ENCODE peak calls at places on chromosomes 4 and X, in five cellular contexts. M is heart left ventricle; J is PC-3; K is GM12878; X is CD4-positive, alpha-beta T cell. Y is an unnamed sample.

GRCh38 chr4:95077864-95078263 is 320.1 kb downstream of the BMPR1B start:
- DNase-seq in J (peak), X (no peak), K (no peak), M (no peak), Y (no peak)

GRCh38 chrX:136816970-136817369 is 36.2 kb upstream of the ARHGEF6 start:
- DNase-seq in M (no peak), K (no peak), J (peak), X (no peak), Y (no peak)

GRCh38 chrX:13487731-13488505 is 81.5 kb upstream of the EGFL6 start:
- DNase-seq in X (peak), K (peak), J (peak), M (peak), Y (peak)

GRCh38 chr4:8278421-8279287 is 9.1 kb downstream of the HTRA3 start:
- DNase-seq in J (peak), K (no peak), M (peak), X (no peak), Y (no peak)

GRCh38 chr4:125572601-125573000 is 257.8 kb downstream of the FAT4 start:
- DNase-seq in J (no peak), X (no peak), K (no peak), M (no peak), Y (no peak)

GRCh38 chrX:51802917-51803688 is 59.9 kb downstream of the GSPT2 start:
- DNase-seq in M (peak), K (peak), J (peak), X (peak), Y (peak)

GRCh38 chrX:127404156-127404555 is 584.6 kb downstream of the PRR32 start:
- DNase-seq in M (no peak), X (no peak), J (no peak), K (no peak), Y (no peak)

GRCh38 chrX:153648358-153649177 is 1.6 kb downstream of the DUSP9 start:
- DNase-seq in K (no peak), X (no peak), J (no peak), M (peak), Y (no peak)

GRCh38 chrX:103467156-103467555 is 52.1 kb downstream of the RAB40A start:
- DNase-seq in J (no peak), K (no peak), M (no peak), X (no peak), Y (no peak)

GRCh38 chr4:136818811-136819210 is 713.5 kb downstream of the PCDH18 start:
- DNase-seq in J (no peak), X (no peak), M (no peak), K (no peak), Y (no peak)

GRCh38 chr4:6420972-6421371 is 51.4 kb downstream of the PPP2R2C start:
- DNase-seq in X (no peak), K (no peak), M (no peak), J (no peak), Y (no peak)

GRCh38 chrX:37423864-37424569 is 74.9 kb downstream of the PRRG1 start:
- DNase-seq in K (no peak), J (peak), X (no peak), M (no peak), Y (no peak)

GRCh38 chrX:131942045-131942444 is 81.1 kb upstream of the STK26 start:
- DNase-seq in J (no peak), X (no peak), K (no peak), M (no peak), Y (no peak)

GRCh38 chrX:21374163-21374993 is at the start of gene CNKSR2:
- DNase-seq in J (peak), X (peak), M (peak), K (no peak), Y (peak)

GRCh38 chrX:94204524-94204923 is 530.5 kb downstream of the FAM133A start:
- DNase-seq in X (no peak), M (no peak), J (no peak), K (no peak), Y (no peak)

GRCh38 chrX:120840826-120841225 is 34.8 kb downstream of the CT47B1 start:
- DNase-seq in X (no peak), M (no peak), J (peak), K (no peak), Y (no peak)

GRCh38 chrX:47623540-47624027 is 3.9 kb upstream of the SYN1 start:
- DNase-seq in M (peak), X (peak), K (no peak), J (no peak), Y (peak)

GRCh38 chrX:84118769-84119168 is 69.2 kb downstream of the RPS6KA6 start:
- DNase-seq in M (no peak), J (peak), K (no peak), X (no peak), Y (no peak)

GRCh38 chrX:22090181-22090580 is 58.1 kb downstream of the PHEX start:
- DNase-seq in J (no peak), X (no peak), K (no peak), M (no peak), Y (no peak)

GRCh38 chrX:79169484-79169883 is 25.0 kb downstream of the GPR174 start:
- DNase-seq in M (no peak), J (no peak), X (no peak), K (no peak), Y (no peak)

GRCh38 chr4:17633600-17633999 is 19.2 kb downstream of the MED28 start:
- DNase-seq in X (no peak), M (no peak), J (no peak), K (no peak), Y (no peak)

GRCh38 chr4:21697583-21697982 is 251.0 kb downstream of the KCNIP4 start:
- DNase-seq in X (no peak), K (no peak), M (no peak), J (peak), Y (no peak)

GRCh38 chrX:141642979-141643378 is 53.5 kb downstream of the SPANXA2 start:
- DNase-seq in X (no peak), K (no peak), M (no peak), J (peak), Y (no peak)

GRCh38 chr4:119030536-119030890 is 105.1 kb upstream of the MYOZ2 start:
- DNase-seq in X (no peak), M (no peak), K (no peak), J (no peak), Y (no peak)
- H3K27ac ChIP-seq in X (no peak), M (no peak), K (no peak), J (no peak), Y (no peak)

GRCh38 chrX:41389311-41389888 is 55.4 kb downstream of the DDX3X start:
- DNase-seq in K (no peak), J (no peak), M (no peak), X (no peak), Y (no peak)
- H3K27ac ChIP-seq in K (no peak), J (no peak), M (no peak), X (no peak), Y (no peak)

DNA sequence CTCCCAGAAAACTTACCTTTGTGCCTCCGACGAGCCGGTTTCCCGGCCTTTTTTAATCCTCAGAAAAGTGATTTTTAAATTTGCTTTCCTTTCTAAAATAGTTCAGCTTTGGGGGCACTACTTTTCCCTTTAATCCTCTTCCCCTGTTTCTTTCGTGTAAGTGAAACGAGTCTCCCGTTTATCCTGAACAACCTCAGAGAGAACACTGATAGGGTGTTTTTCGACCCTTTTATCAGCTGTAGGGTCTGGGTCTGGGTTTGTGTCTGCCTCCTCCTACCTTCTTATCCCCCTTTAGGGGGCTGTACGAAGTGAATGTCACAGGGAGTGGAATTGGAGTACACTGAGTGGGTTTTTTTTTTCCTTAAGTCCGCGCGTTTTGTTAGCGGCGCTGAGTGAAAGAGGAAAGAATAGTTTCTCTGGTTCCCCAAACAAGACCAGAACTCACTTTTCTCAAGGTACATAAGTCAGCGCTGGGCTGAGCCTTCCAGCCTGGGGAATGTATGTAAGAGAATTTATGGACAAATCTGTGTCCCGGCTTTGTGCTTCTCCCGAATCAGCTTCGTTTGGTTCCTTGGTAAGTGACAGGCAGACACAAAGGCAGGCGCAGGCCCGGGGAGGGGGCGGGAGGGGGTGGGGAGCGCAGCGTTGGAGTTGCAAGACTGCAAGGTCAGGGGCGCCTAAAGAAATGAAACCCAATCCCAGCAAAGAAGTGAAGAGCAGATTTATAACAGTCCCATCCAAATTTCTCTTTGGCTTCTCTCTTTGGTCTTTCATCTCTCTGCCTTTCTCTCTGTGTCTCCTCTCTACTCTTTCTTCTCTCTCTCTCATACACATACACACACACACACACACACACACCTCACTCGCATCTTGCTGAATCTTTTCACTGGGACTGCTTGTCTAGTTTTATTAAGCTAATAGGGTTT is 813 bp downstream of the TET2 start:
- DNase-seq in J (peak), M (peak), K (no peak), X (peak), Y (peak)
- H3K27ac ChIP-seq in J (peak), M (peak), K (peak), X (peak), Y (peak)

DNA sequence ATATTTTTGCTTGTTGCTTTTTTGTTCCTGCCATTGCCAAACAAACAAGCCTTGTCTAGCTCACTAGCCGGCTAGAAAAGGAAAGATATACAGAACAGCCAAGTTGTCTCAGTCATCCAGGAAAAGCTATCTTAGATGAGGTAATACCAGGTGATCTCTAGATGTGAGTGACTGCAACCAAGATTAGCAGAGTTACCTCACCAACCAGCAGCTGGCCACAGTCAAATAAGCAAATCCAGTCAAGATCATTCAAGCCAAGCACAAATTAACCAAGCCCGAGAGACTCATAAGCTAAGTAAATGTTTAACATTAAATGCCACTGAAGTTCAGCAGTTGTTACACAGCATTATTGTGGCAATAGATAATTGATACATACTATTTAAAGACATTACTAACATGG is 108.6 kb downstream of the CENPC start:
- DNase-seq in K (peak), M (no peak), J (no peak), X (no peak), Y (no peak)
- H3K27ac ChIP-seq in K (no peak), M (no peak), J (no peak), X (no peak), Y (no peak)

DNA sequence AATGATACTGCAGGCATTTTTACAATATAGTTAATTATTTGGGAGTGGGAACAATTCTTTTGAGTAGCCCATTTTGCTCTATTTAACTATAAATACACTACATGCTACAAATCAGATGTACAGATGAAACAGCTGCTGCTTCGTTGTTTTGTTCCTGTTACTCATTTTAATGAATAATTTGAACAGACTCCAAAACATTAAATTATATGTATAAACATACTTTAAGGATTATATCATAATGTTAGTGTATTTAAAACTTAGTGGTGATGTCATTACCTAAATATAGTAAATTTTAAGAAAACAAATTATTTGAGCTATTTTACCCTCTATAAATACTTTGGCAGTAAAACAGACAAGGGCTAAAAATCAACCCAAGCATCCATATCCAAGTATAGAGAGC is 60.7 kb downstream of the GAB1 start:
- DNase-seq in J (peak), X (no peak), M (no peak), K (no peak), Y (no peak)
- H3K27ac ChIP-seq in J (peak), X (no peak), M (no peak), K (no peak), Y (no peak)

DNA sequence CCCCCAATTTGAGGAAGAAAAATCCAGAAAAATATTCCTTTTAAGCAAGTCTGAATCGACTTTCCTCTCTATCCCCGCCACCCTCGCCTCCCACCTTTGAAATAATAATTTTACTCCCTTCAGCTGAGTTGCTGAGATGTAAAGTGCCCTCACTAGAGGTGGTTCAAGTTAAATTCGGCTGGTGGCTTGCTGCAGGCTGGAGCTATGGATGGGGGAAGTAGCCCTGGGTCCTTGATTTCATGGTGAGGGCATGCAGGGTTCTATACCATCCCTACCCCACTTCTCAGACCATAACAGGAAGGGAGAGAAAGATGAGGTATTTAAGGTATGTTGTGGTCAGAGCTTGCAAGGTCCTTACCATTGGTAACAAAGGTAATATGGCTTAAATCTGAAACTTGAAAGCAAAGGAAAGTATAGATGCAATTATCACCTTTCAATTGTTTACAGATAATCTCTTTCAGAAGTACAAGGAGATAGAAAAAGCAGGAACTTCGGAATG is 440.0 kb downstream of the INPP4B start:
- DNase-seq in X (no peak), K (peak), M (no peak), J (peak), Y (no peak)
- H3K27ac ChIP-seq in X (peak), K (no peak), M (peak), J (peak), Y (peak)